ENCODE peak calls at places on chromosomes 16 and 17, in five cellular contexts. E is tibial nerve, X is endodermal cell, C is lower lobe of right lung, W is adipocyte. Q is an unnamed sample. For H3K4me1, the result is how much of the 10 kb centered on the place peaks cover.

GRCh38 chr17:38681096-38681495 is 6.3 kb upstream of the EPOP start:
- DNase-seq in X (peak), E (no peak), C (no peak), W (no peak), Q (no peak)

GRCh38 chr17:43712397-43712796 is 46.2 kb downstream of the SOST start:
- DNase-seq in W (no peak), E (no peak), C (no peak), X (no peak), Q (no peak)

GRCh38 chr17:83173997-83174858 is 94.8 kb downstream of the METRNL start:
- DNase-seq in C (no peak), E (peak), W (peak), X (peak), Q (peak)

GRCh38 chr16:73027655-73028220 is 20.2 kb downstream of the ZFHX3 start:
- DNase-seq in W (no peak), X (peak), E (no peak), C (no peak), Q (no peak)

GRCh38 chr17:8991514-8992285 is 26.2 kb upstream of the PIK3R5 start:
- DNase-seq in W (peak), E (peak), C (peak), X (peak), Q (peak)

GRCh38 chr16:58499615-58500328 is at the start of gene NDRG4:
- DNase-seq in C (no peak), X (peak), W (peak), E (no peak), Q (no peak)

GRCh38 chr17:54408741-54409140 is 491.9 kb upstream of the TOM1L1 start:
- DNase-seq in X (no peak), E (no peak), C (no peak), W (no peak), Q (no peak)

GRCh38 chr17:48262982-48263586 is 155.5 kb downstream of the SNX11 start:
- DNase-seq in C (no peak), E (no peak), X (no peak), W (no peak), Q (no peak)

GRCh38 chr17:54864636-54865420 is 35.8 kb upstream of the TOM1L1 start:
- DNase-seq in X (no peak), C (no peak), E (no peak), W (no peak), Q (no peak)

GRCh38 chr16:8781797-8782196 is 15.6 kb downstream of the TMEM186 start:
- DNase-seq in X (no peak), W (no peak), C (no peak), E (no peak), Q (no peak)

GRCh38 chr17:48552453-48553189 is 7.7 kb upstream of the HOXB2 start:
- DNase-seq in W (no peak), E (no peak), X (peak), C (no peak), Q (no peak)

GRCh38 chr16:9874233-9874632 is 308.0 kb downstream of the GRIN2A start:
- DNase-seq in X (no peak), C (no peak), E (no peak), W (no peak), Q (no peak)

GRCh38 chr16:4517812-4518211 is 20.8 kb downstream of the CDIP1 start:
- DNase-seq in C (no peak), W (peak), E (no peak), X (peak), Q (peak)

GRCh38 chr17:67801626-67802175 is 23.6 kb upstream of the BPTF start:
- DNase-seq in X (peak), E (no peak), W (no peak), C (no peak), Q (no peak)

GRCh38 chr16:27332105-27332504 is 18.3 kb downstream of the IL4R start:
- DNase-seq in E (no peak), X (peak), C (no peak), W (no peak), Q (peak)

DNA sequence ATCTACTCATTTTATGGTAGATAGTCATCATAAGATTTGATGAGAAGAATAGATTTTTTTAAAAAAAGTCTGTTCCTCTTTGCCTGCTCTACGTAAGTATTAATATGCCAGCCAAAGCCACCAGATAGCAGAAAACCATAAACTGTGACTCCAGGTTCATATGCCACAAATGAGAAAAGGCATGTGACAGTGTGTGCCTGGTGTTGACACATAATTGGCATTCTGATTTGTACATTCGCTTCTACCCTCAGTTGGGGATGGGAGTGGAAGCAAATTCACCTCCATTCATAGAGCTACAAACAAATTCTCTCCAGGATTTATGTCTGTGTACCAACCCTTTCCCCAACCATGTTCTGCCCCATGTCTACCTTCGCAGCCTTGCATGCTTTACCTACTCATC is 391.6 kb downstream of the PMP22 start:
- DNase-seq in X (no peak), W (no peak), E (no peak), C (no peak), Q (no peak)
- H3K4me1 ChIP-seq in X (under half), W (under half), E (under half), C (under half), Q (under half)

DNA sequence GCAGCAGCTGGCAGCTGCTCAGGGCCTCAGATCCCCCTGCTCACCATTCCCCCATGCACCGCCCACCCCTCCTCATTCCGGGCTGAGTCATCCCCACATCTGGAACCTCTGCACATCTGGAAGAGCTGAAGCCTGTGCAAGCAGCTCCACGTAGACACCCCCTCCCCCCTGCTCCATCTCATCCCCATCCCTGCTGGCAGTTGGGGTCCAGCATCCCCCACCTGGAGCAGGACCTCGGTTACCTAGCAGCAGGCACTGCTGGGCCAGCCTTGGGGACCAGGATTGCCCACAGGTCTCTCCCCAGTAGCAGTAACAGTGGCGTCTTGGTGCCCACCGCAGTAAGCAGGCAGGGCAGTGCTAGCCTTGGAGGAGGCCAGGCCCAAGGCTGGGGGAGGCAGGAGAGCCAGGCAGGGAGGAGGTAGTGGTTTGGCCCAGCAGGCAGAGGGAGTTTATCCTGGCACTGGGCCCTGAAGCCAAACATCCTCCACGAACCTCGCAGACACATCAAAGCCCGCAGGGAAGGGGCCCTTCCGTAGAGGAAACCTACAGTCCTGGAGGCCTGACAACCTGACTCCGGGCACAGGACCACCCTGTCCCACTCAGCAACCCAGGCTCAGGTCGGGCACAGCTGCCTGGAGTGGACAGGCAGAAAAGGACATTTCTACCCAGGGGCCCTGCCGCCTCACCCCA is 7.7 kb upstream of the TMEM92 start:
- DNase-seq in E (peak), C (peak), W (peak), X (peak), Q (peak)
- H3K4me1 ChIP-seq in E (under half), C (half or more), W (half or more), X (under half), Q (under half)

GRCh38 chr17:76444518-76445311 is 8.2 kb downstream of the UBE2O start:
- DNase-seq in E (no peak), W (peak), X (peak), C (no peak), Q (no peak)
- H3K4me1 ChIP-seq in E (under half), W (under half), X (under half), C (under half), Q (under half)

GRCh38 chr17:18937981-18938691 is 13.8 kb upstream of the SLC5A10 start:
- DNase-seq in C (no peak), E (no peak), X (no peak), W (no peak), Q (no peak)
- H3K4me1 ChIP-seq in C (under half), E (under half), X (under half), W (under half), Q (under half)

GRCh38 chr16:11612110-11612981 is 25.6 kb upstream of the LITAF start:
- DNase-seq in X (peak), W (no peak), C (peak), E (no peak), Q (peak)

GRCh38 chr16:11614587-11615175 is 28.0 kb upstream of the LITAF start:
- DNase-seq in W (no peak), X (peak), C (no peak), E (no peak), Q (no peak)

GRCh38 chr16:11610580-11610979 is 23.9 kb upstream of the LITAF start:
- DNase-seq in X (no peak), C (no peak), W (no peak), E (no peak), Q (no peak)

GRCh38 chr16:11615756-11616447 is 29.2 kb upstream of the LITAF start:
- DNase-seq in E (no peak), X (peak), C (no peak), W (no peak), Q (no peak)

DNA sequence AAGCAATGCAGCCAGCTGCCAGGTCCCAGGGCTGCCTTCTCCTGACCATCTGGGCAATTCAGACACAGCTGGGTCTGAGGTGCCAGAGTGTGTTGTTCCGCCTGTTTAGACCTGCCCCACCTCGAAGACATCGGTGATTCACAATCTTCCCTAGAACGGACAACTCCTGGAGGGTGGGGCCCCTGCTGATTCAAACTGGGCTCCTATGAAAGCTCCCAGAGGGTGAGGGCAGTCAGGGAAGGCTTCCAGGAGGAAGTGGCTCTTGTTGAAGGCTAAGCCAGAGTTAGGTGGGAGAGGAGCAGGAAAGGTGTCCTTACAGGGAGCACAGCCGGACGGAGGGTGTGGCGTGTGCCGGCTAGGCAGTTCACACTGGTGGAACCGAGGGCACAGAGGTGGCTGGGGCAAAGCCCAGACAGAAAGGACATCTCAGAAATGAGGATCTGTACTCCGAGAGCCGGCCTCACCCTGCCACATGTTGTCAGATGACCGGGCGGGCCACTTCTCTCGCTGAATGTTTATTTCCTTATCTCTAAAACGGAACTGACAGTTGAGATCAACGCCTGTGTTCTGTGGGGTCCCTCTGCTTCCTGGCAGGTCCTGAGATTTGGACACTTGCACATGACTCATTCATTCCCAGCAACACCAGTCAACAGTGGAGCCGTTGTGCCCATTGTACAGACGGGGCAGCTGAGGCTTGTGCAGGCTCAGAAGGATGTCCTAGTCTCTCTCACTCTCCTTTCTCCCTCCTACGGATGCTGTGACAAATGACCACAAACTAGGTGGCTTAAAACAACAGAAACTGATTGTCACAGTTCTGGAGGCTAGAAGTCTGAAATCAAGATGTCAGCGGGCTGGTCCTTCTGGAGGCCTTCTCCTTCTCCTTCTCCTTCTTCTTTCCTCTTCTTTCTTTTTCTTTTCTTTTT is 26.9 kb upstream of the LITAF start:
- DNase-seq in C (peak), W (no peak), E (peak), X (no peak), Q (no peak)
- H3K4me1 ChIP-seq in C (half or more), W (under half), E (under half), X (under half), Q (under half)

GRCh38 chr17:29159286-29159860 is 20.8 kb downstream of the MYO18A start:
- DNase-seq in W (peak), E (no peak), X (no peak), C (no peak), Q (peak)
- H3K4me1 ChIP-seq in W (under half), E (under half), X (under half), C (half or more), Q (under half)

GRCh38 chr17:40075216-40076100 is 12.7 kb downstream of the THRA start:
- DNase-seq in C (peak), W (peak), X (peak), E (peak), Q (peak)

GRCh38 chr17:40072481-40073346 is 9.9 kb downstream of the THRA start:
- DNase-seq in E (no peak), X (no peak), C (no peak), W (peak), Q (no peak)

GRCh38 chr17:40073454-40074174 is 10.8 kb downstream of the THRA start:
- DNase-seq in W (no peak), X (no peak), E (no peak), C (no peak), Q (no peak)

GRCh38 chr17:40074871-40075215 is 12.1 kb downstream of the THRA start:
- DNase-seq in X (no peak), C (no peak), E (no peak), W (no peak), Q (no peak)

DNA sequence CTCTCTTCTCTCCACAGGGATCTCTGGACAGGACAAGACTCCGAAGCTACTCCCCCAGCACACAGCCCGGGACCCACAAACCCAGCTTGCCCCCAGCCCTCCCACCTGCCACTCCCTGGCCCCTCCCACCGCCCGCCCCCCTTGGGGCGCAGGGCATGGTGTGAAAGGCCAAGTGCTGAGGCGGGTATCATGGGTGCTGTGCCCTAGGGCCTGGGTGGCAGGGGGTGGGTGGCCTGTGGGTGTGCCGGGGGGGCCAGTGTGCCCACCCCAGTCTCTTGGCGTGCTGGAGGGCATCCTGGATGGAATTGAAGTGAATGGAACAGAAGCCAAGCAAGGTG is 11.4 kb downstream of the THRA start:
- DNase-seq in C (no peak), X (no peak), E (no peak), W (no peak), Q (no peak)
- H3K4me1 ChIP-seq in C (half or more), X (under half), E (under half), W (half or more), Q (under half)

GRCh38 chr17:12047977-12048376 is 27.3 kb downstream of the MAP2K4 start:
- DNase-seq in W (no peak), X (no peak), E (no peak), C (no peak), Q (no peak)
- H3K4me1 ChIP-seq in W (under half), X (under half), E (under half), C (under half), Q (under half)

GRCh38 chr17:81922566-81923301 is 4.8 kb upstream of the SIRT7 start:
- DNase-seq in W (no peak), C (no peak), E (no peak), X (no peak), Q (no peak)
- H3K4me1 ChIP-seq in W (under half), C (half or more), E (under half), X (under half), Q (under half)

Q was measured in aorta.